ENCODE peak calls at places on chromosomes 11 and 22, in five cellular contexts. E is NCI-H1436 treated with DMSO at 0.1 percent for 48 hours; K is GM23338; T is stimulated activated CD8-positive, alpha-beta memory T cell treated with anti-CD3 and anti-CD28 coated beads, Interleukin-15, amount 100 ng/mL, for 1 hour; S is effector memory CD4-positive, alpha-beta T cell. C is an unnamed sample.

GRCh38 chr11:69635804-69636511 is 5.0 kb upstream of the CCND1 start:
- DNase-seq in E (no peak), K (no peak), T (no peak), S (no peak), C (no peak)

GRCh38 chr22:43270314-43270908 is 72.8 kb downstream of the SCUBE1 start:
- DNase-seq in E (no peak), K (peak), T (no peak), S (no peak), C (no peak)

GRCh38 chr22:27718186-27719032 is 83.1 kb downstream of the MN1 start:
- DNase-seq in E (no peak), K (no peak), T (no peak), S (no peak), C (no peak)

GRCh38 chr22:45478108-45478771 is 24.4 kb upstream of the FBLN1 start:
- DNase-seq in E (no peak), K (no peak), T (no peak), S (no peak), C (no peak)

GRCh38 chr11:21514298-21514697 is 678.6 kb upstream of the ANO5 start:
- DNase-seq in E (no peak), K (peak), T (no peak), S (no peak), C (no peak)

GRCh38 chr11:36818410-36818809 is 220.4 kb upstream of the RAG2 start:
- DNase-seq in E (no peak), K (peak), T (no peak), S (no peak), C (no peak)

GRCh38 chr11:17291710-17292109 is 15.2 kb downstream of the NUCB2 start:
- DNase-seq in E (no peak), K (no peak), T (no peak), S (no peak), C (no peak)

GRCh38 chr11:122105009-122105828 is 10.8 kb downstream of the BLID start:
- DNase-seq in E (no peak), K (no peak), T (no peak), S (no peak), C (no peak)

GRCh38 chr11:69371731-69372588 is 78.0 kb downstream of the MYEOV start:
- DNase-seq in E (no peak), K (no peak), T (no peak), S (no peak), C (no peak)

GRCh38 chr11:33775832-33776231 is 1.5 kb upstream of the FBXO3 start:
- DNase-seq in E (no peak), K (no peak), T (no peak), S (no peak), C (no peak)

GRCh38 chr11:44604171-44604581 is 38.7 kb downstream of the CD82 start:
- DNase-seq in E (no peak), K (no peak), T (no peak), S (no peak), C (no peak)

GRCh38 chr11:38159038-38159437 is 1561.0 kb upstream of the RAG2 start:
- DNase-seq in E (no peak), K (no peak), T (no peak), S (no peak), C (no peak)

C was measured in KG1.